ENCODE peak calls at places on chromosomes 5 and 9, in eight cellular contexts. T is AG04450, R is NB4, H is A549, D is left ventricle myocardium inferior, L is thoracic aorta, F is BE2C, Y is AG09309. Q is an unnamed sample.

GRCh38 chr5:2015116-2015848 is 132.6 kb upstream of the IRX4 start:
- DNase-seq in H (no peak), F (no peak), R (no peak), T (no peak), D (no peak), Y (no peak), L (no peak), Q (no peak)

GRCh38 chr5:68924490-68925145 is 169.2 kb upstream of the SLC30A5 start:
- DNase-seq in H (no peak), L (no peak), T (no peak), F (no peak), Y (peak), R (no peak), D (no peak), Q (peak)

GRCh38 chr9:85741112-85741874 is 461 bp downstream of the AGTPBP1 start:
- DNase-seq in L (no peak), R (no peak), T (no peak), H (peak), D (no peak), F (no peak), Y (no peak), Q (peak)

GRCh38 chr5:28903643-28904042 is 1865.3 kb upstream of the CDH9 start:
- DNase-seq in H (no peak), R (no peak), L (no peak), D (no peak), T (no peak), F (no peak), Y (no peak), Q (no peak)

GRCh38 chr9:27227192-27227591 is 69.8 kb downstream of the EQTN start:
- DNase-seq in T (peak), R (peak), H (no peak), F (no peak), Y (peak), D (no peak), L (no peak), Q (peak)

GRCh38 chr9:132546148-132547051 is 36.0 kb upstream of the BARHL1 start:
- DNase-seq in R (peak), L (no peak), D (peak), T (no peak), H (peak), F (peak), Y (no peak), Q (no peak)

GRCh38 chr5:129135633-129136032 is 41.1 kb downstream of the ISOC1 start:
- DNase-seq in Y (no peak), T (no peak), L (no peak), H (no peak), D (no peak), R (peak), F (peak), Q (peak)

GRCh38 chr9:121581775-121582600 is 69.4 kb upstream of the DAB2IP start:
- DNase-seq in H (no peak), T (no peak), Y (no peak), R (no peak), L (no peak), D (peak), F (no peak), Q (no peak)

GRCh38 chr9:69971643-69972449 is 71.8 kb upstream of the MAMDC2 start:
- DNase-seq in F (peak), L (peak), T (no peak), Y (peak), R (peak), H (peak), D (peak), Q (peak)

GRCh38 chr9:25939116-25939515 is 260.9 kb upstream of the TUSC1 start:
- DNase-seq in F (no peak), D (no peak), Y (no peak), H (no peak), R (no peak), T (no peak), L (no peak), Q (no peak)

GRCh38 chr5:160448886-160449285 is 27.2 kb downstream of the PTTG1 start:
- DNase-seq in T (no peak), Y (no peak), H (no peak), R (no peak), D (no peak), F (no peak), L (no peak), Q (no peak)

GRCh38 chr9:137423001-137423809 is at the start of the genes EXD3 and NOXA1:
- DNase-seq in T (peak), Y (peak), L (peak), F (peak), D (peak), R (peak), H (peak), Q (peak)

GRCh38 chr9:137426018-137426681 is 3.0 kb downstream of the NOXA1 start:
- DNase-seq in Y (no peak), T (no peak), L (no peak), R (no peak), H (no peak), D (peak), F (peak), Q (no peak)

GRCh38 chr9:137421838-137422667 is 909 bp downstream of the EXD3 start:
- DNase-seq in R (no peak), Y (no peak), F (peak), L (no peak), T (no peak), D (peak), H (no peak), Q (no peak)

GRCh38 chr9:137422668-137423000 is 328 bp downstream of the EXD3 start:
- DNase-seq in D (peak), Y (no peak), L (no peak), R (peak), T (no peak), H (no peak), F (peak), Q (peak)

DNA sequence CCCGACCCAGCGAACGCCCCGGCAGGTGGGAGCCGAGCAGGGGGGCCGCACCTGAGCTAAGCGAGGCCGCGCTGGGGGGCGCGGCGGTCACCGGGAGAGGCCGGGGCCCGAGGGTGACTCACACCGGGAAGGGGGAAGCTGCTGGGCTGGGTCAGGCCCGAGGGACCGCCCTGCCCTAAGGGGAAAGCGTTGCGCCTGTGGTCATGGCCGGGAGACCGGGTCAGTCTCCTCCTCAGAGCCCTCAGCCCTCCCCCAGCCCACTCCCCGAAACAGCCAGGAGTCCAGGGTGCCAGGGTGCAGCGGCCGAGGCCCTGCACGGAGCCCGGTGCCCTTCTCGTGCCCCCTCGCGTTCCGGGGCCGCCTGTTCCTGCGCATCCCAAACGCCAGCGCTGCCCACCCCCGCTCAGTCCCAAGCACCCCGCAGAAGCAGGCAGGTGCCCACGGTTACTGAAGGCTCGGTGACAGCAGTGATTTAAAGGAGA is 658 bp downstream of the NOXA1 start:
- DNase-seq in Y (no peak), T (no peak), L (no peak), D (peak), F (peak), H (no peak), R (peak), Q (peak)
- H3K4me3 ChIP-seq in Y (no peak), T (peak), L (peak), D (peak), F (no peak), H (peak), R (no peak), Q (peak)

DNA sequence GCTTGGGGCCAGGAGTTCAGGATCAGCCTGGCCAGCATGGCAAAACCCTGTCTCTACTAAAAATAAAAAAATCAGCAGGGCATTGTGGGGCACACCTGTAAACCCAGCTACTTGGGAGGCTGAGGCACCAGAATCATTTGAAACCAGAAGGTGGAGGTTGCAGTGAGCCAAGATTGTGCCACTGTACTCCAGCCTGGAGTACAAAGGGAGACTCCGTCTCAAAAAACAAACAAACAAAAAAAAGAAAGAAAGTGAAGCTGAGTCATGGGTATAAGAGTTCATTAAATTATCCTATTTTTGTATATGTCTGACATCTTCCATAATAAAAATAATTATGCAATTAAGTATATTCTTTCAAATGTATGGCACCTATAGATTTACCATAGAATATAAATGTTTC is 37.2 kb downstream of the CHD1 start:
- DNase-seq in D (no peak), T (no peak), H (no peak), Y (no peak), L (no peak), F (no peak), R (no peak), Q (no peak)
- H3K4me3 ChIP-seq in D (no peak), T (no peak), H (no peak), Y (no peak), L (no peak), F (no peak), R (no peak), Q (no peak)

GRCh38 chr9:97980479-97980803 is 2.7 kb upstream of the ANP32B start:
- DNase-seq in H (no peak), T (no peak), D (peak), L (no peak), R (no peak), F (no peak), Y (no peak), Q (no peak)

GRCh38 chr9:97982191-97982718 is 886 bp upstream of the ANP32B start:
- DNase-seq in T (no peak), F (no peak), L (no peak), H (no peak), D (no peak), R (peak), Y (no peak), Q (no peak)

GRCh38 chr9:97982719-97983523 is at the start of gene ANP32B:
- DNase-seq in H (peak), T (peak), L (peak), Y (peak), D (peak), R (peak), F (peak), Q (peak)

GRCh38 chr9:97980918-97981827 is 2.0 kb upstream of the ANP32B start:
- DNase-seq in D (peak), F (peak), T (no peak), L (no peak), H (no peak), R (peak), Y (no peak), Q (peak)

GRCh38 chr9:97981828-97982164 is 1.3 kb upstream of the ANP32B start:
- DNase-seq in Y (no peak), F (no peak), R (peak), H (no peak), L (no peak), D (no peak), T (no peak), Q (no peak)
- H3K4me3 ChIP-seq in Y (no peak), F (no peak), R (peak), H (peak), L (no peak), D (no peak), T (no peak), Q (no peak)

DNA sequence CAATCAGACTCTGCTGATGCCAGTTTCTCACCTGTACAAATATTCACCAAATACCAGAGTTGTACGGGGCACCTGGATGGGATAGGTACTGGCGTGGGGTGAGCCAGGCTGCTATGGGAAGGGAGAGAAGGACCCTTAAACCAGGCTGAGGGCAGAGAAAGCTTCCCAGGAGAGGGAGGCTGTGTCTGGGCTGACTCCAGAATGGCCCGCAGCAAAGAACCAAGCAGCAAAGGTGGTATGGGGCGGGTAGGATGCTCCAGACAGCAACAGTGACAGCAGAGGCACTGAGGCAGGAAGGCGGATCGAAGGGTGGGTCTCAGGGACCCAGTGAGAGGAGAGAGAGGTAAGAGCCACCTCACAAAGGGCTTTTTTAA is 69.1 kb upstream of the NIPAL4 start:
- DNase-seq in D (no peak), L (no peak), H (no peak), Y (no peak), T (no peak), F (no peak), R (no peak), Q (no peak)
- H3K4me3 ChIP-seq in D (no peak), L (no peak), H (no peak), Y (no peak), T (no peak), F (no peak), R (no peak), Q (no peak)

DNA sequence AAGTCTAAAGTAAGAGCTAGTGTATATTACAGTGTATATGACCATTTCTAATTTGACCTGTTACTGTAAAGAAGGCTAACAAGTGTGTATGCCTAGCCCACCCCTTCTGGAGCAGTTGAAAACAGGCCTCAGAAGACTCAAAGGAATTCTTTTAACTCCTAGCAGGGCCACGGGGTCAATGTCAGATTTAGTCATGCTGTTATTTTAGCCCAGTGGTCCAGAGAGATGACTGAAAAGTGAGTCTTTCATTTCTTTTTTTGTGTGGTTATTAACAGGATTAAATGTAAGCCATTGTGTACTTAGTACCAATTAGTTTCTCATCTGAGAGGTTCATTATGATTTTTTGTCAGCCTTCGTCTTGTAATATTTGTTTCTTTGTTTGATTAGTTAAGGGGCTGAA is 24.4 kb downstream of the ZCCHC7 start:
- DNase-seq in D (no peak), Y (no peak), T (no peak), H (no peak), F (no peak), L (no peak), R (peak), Q (no peak)
- H3K4me3 ChIP-seq in D (no peak), Y (no peak), T (no peak), H (no peak), F (no peak), L (no peak), R (no peak), Q (no peak)

GRCh38 chr9:81633952-81634421 is 55.4 kb downstream of the TLE1 start:
- DNase-seq in L (no peak), R (no peak), T (no peak), F (peak), H (no peak), D (no peak), Y (no peak), Q (no peak)

GRCh38 chr9:81634437-81634836 is 54.9 kb downstream of the TLE1 start:
- DNase-seq in R (no peak), L (no peak), F (no peak), Y (no peak), D (no peak), H (no peak), T (no peak), Q (no peak)

GRCh38 chr9:81636280-81636653 is 53.1 kb downstream of the TLE1 start:
- DNase-seq in H (no peak), Y (no peak), R (no peak), D (no peak), T (no peak), L (no peak), F (no peak), Q (no peak)

GRCh38 chr9:81635526-81636279 is 53.6 kb downstream of the TLE1 start:
- DNase-seq in H (no peak), T (no peak), Y (peak), D (no peak), F (no peak), R (no peak), L (no peak), Q (no peak)

GRCh38 chr9:81634915-81635516 is 54.3 kb downstream of the TLE1 start:
- DNase-seq in T (no peak), Y (no peak), F (no peak), D (no peak), R (no peak), L (no peak), H (no peak), Q (no peak)
- H3K4me3 ChIP-seq in T (no peak), Y (no peak), F (no peak), D (no peak), R (no peak), L (no peak), H (peak), Q (no peak)

GRCh38 chr9:4750021-4750673 is 9.1 kb upstream of the AK3 start:
- DNase-seq in Y (no peak), L (no peak), T (peak), H (no peak), F (peak), R (peak), D (no peak), Q (peak)
- H3K4me3 ChIP-seq in Y (no peak), L (no peak), T (no peak), H (no peak), F (no peak), R (no peak), D (no peak), Q (no peak)

GRCh38 chr9:119368681-119369581 is at the start of gene BRINP1:
- DNase-seq in H (peak), F (peak), T (no peak), L (no peak), D (peak), Y (no peak), R (no peak), Q (peak)
- H3K4me3 ChIP-seq in H (peak), F (peak), T (no peak), L (peak), D (peak), Y (peak), R (no peak), Q (peak)

GRCh38 chr5:120614512-120614911 is 150.4 kb downstream of the PRR16 start:
- DNase-seq in Y (no peak), L (no peak), F (no peak), T (no peak), D (no peak), R (no peak), H (no peak), Q (peak)
- H3K4me3 ChIP-seq in Y (no peak), L (peak), F (no peak), T (no peak), D (no peak), R (no peak), H (no peak), Q (no peak)

GRCh38 chr9:127854169-127854833 is at the start of gene ENG:
- DNase-seq in L (no peak), F (peak), D (peak), R (no peak), T (no peak), Y (no peak), H (no peak), Q (peak)
- H3K4me3 ChIP-seq in L (peak), F (no peak), D (peak), R (no peak), T (peak), Y (peak), H (no peak), Q (no peak)